ENCODE peak calls at places on chromosomes 11 and 22, in seven cellular contexts. E is HCT116, P is GM23248, G is endothelial cell of umbilical vein, Y is PC-9, C is DND-41, O is fibroblast of lung. T is an unnamed sample.

GRCh38 chr11:27179334-27179733 is 138.7 kb downstream of the BBOX1 start:
- DNase-seq in E (no peak), P (peak), G (no peak), Y (no peak), C (no peak), O (no peak), T (no peak)

GRCh38 chr11:66789097-66789890 is 53.9 kb upstream of the RCE1 start:
- DNase-seq in E (no peak), P (no peak), G (no peak), Y (peak), C (no peak), O (no peak), T (no peak)

GRCh38 chr11:85540181-85540580 is 87.0 kb downstream of the DLG2 start:
- DNase-seq in E (no peak), P (no peak), G (no peak), Y (no peak), C (no peak), O (no peak), T (no peak)

GRCh38 chr11:13959001-13959400 is 3.5 kb upstream of the SPON1 start:
- DNase-seq in E (no peak), P (no peak), G (no peak), Y (no peak), C (no peak), O (no peak), T (no peak)

GRCh38 chr11:32176223-32176811 is 85.4 kb downstream of the RCN1 start:
- DNase-seq in E (peak), P (peak), G (peak), Y (peak), C (peak), O (peak), T (peak)

GRCh38 chr11:119804698-119805097 is 75.7 kb upstream of the NECTIN1 start:
- DNase-seq in E (no peak), P (no peak), G (no peak), Y (no peak), C (no peak), O (no peak), T (no peak)

GRCh38 chr22:19126309-19126666 is 4.1 kb upstream of the DGCR2 start:
- DNase-seq in E (no peak), P (no peak), G (no peak), Y (no peak), C (no peak), O (no peak), T (no peak)

GRCh38 chr22:29049655-29050263 is 11.9 kb downstream of the C22orf31 start:
- DNase-seq in E (no peak), P (no peak), G (no peak), Y (no peak), C (no peak), O (no peak), T (no peak)

GRCh38 chr22:41361716-41362310 is 19.9 kb upstream of the TEF start:
- DNase-seq in E (no peak), P (peak), G (no peak), Y (no peak), C (no peak), O (peak), T (no peak)

GRCh38 chr11:19370100-19370861 is 129.5 kb upstream of the E2F8 start:
- DNase-seq in E (no peak), P (peak), G (peak), Y (peak), C (no peak), O (peak), T (no peak)

GRCh38 chr11:76649964-76650363 is 20.6 kb downstream of the LRRC32 start:
- DNase-seq in E (no peak), P (no peak), G (no peak), Y (no peak), C (no peak), O (peak), T (no peak)

GRCh38 chr11:37948258-37948657 is 1350.2 kb upstream of the RAG2 start:
- DNase-seq in E (no peak), P (no peak), G (no peak), Y (no peak), C (no peak), O (no peak), T (no peak)

GRCh38 chr22:40637181-40638150 is 947 bp upstream of the MRTFA start:
- DNase-seq in E (no peak), P (peak), G (no peak), Y (no peak), C (peak), O (no peak), T (no peak)

GRCh38 chr11:34865261-34865660 is 50.9 kb downstream of the APIP start:
- DNase-seq in E (no peak), P (peak), G (no peak), Y (no peak), C (no peak), O (no peak), T (no peak)

GRCh38 chr11:100719362-100719761 is 32.3 kb downstream of the ARHGAP42 start:
- DNase-seq in E (no peak), P (peak), G (no peak), Y (peak), C (no peak), O (peak), T (no peak)

GRCh38 chr11:120209750-120210650 is 832 bp upstream of the OAF start:
- DNase-seq in E (no peak), P (peak), G (no peak), Y (no peak), C (no peak), O (no peak), T (no peak)

GRCh38 chr22:30602049-30602448 is 4.9 kb upstream of the TCN2 start:
- DNase-seq in E (peak), P (peak), G (peak), Y (no peak), C (no peak), O (peak), T (peak)

GRCh38 chr11:20035701-20036601 is 124.3 kb downstream of the DBX1 start:
- DNase-seq in E (no peak), P (peak), G (no peak), Y (peak), C (no peak), O (peak), T (no peak)

GRCh38 chr11:120392791-120393190 is 56.6 kb downstream of the ARHGEF12 start:
- DNase-seq in E (no peak), P (peak), G (no peak), Y (no peak), C (no peak), O (no peak), T (no peak)

GRCh38 chr22:30261134-30261533 is 5.5 kb downstream of the OSM start:
- DNase-seq in E (no peak), P (no peak), G (no peak), Y (peak), C (no peak), O (no peak), T (no peak)

GRCh38 chr11:113444469-113445122 is 30.6 kb downstream of the DRD2 start:
- DNase-seq in E (no peak), P (no peak), G (no peak), Y (no peak), C (no peak), O (no peak), T (no peak)

GRCh38 chr11:79097279-79097875 is 343.5 kb downstream of the TENM4 start:
- DNase-seq in E (no peak), P (no peak), G (no peak), Y (no peak), C (no peak), O (peak), T (no peak)

GRCh38 chr11:45336136-45336535 is 50.0 kb upstream of the SYT13 start:
- DNase-seq in E (no peak), P (no peak), G (no peak), Y (no peak), C (no peak), O (no peak), T (no peak)

GRCh38 chr22:42364641-42365336 is 67.4 kb downstream of the NFAM1 start:
- DNase-seq in E (no peak), P (peak), G (peak), Y (no peak), C (no peak), O (peak), T (peak)

GRCh38 chr11:110251837-110252236 is 44.6 kb downstream of the RDX start:
- DNase-seq in E (peak), P (peak), G (peak), Y (peak), C (no peak), O (peak), T (peak)

GRCh38 chr11:1872267-1872985 is 19.3 kb downstream of the PRR33 start:
- DNase-seq in E (no peak), P (no peak), G (no peak), Y (no peak), C (no peak), O (no peak), T (no peak)
- TF ChIP-seq EZH2 in E (no peak), P (no peak), G (no peak), Y (no peak), C (no peak), O (no peak), T (no peak)

GRCh38 chr11:117225553-117226170 is 6.2 kb downstream of the PCSK7 start:
- DNase-seq in E (no peak), P (no peak), G (no peak), Y (no peak), C (no peak), O (no peak), T (no peak)
- H3K4me3 ChIP-seq in E (no peak), P (no peak), G (no peak), Y (no peak), C (no peak), O (no peak), T (no peak)

GRCh38 chr11:69889400-69890372 is 70.5 kb upstream of the FGF3 start:
- DNase-seq in E (no peak), P (no peak), G (no peak), Y (no peak), C (no peak), O (no peak), T (no peak)
- TF ChIP-seq EZH2 in E (no peak), P (no peak), G (peak), Y (no peak), C (no peak), O (no peak), T (no peak)

GRCh38 chr22:21450320-21450831 is 16.8 kb upstream of the TMEM191C start:
- DNase-seq in E (no peak), P (no peak), G (no peak), Y (no peak), C (no peak), O (no peak), T (no peak)
- H3K4me3 ChIP-seq in E (no peak), P (no peak), G (no peak), Y (no peak), C (no peak), O (no peak), T (no peak)

DNA sequence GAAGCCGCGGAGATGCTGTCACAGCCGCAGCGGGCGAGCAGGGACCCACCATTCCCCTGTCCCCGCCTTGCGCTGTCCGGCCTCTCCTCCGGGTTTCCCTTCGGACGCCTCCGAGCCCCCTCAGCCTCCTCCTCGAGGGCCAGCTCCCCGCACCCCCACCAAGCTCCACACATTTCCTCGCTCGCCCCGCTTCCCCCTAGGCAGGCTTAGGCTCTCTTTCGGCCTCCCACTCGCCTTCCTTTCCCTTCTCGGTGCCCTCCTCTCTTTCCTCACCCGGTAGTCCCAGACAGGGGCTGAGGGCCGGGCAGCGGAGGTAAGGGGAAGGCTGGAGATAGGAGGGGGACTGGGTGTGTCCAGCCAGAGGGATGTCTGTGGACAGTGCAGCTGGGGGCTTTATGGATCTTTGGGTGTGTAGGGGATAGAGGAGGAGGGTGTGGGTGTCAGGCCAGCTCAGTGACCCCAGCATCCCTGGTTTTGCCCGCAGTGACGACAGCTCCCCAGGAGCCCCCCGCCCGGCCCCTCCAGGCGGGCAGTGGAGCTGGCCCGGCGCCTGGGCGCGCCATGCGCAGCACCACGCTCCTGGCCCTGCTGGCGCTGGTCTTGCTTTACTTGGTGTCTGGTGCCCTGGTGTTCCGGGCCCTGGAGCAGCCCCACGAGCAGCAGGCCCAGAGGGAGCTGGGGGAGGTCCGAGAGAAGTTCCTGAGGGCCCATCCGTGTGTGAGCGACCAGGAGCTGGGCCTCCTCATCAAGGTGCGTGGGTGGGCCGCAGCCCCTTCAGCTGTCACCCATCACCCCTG is 1.6 kb downstream of the KCNK4 start:
- DNase-seq in E (no peak), P (no peak), G (no peak), Y (peak), C (no peak), O (no peak), T (no peak)
- TF ChIP-seq EZH2 in E (no peak), P (peak), G (peak), Y (no peak), C (no peak), O (peak), T (no peak)